ENCODE peak calls at places on chromosomes 7 and 10, in four cellular contexts. One of them, this sample, is unnamed.

GRCh38 chr7:21330462-21331178 is 97.3 kb upstream of the SP4 start:
- DNase-seq in PC-9: no peak
- DNase-seq in MM.1S: no peak
- DNase-seq in HCT116: no peak
- DNase-seq in this sample: no peak

GRCh38 chr7:45188736-45189135 is 31.1 kb downstream of the RAMP3 start:
- DNase-seq in MM.1S: no peak
- DNase-seq in HCT116: no peak
- DNase-seq in PC-9: no peak
- DNase-seq in this sample: no peak

GRCh38 chr10:86970152-86970886 is 2.0 kb downstream of the ADIRF start:
- DNase-seq in HCT116: peak; percentile 62
- DNase-seq in MM.1S: no peak
- DNase-seq in PC-9: peak; percentile 82
- DNase-seq in this sample: peak; percentile 51

GRCh38 chr7:143046334-143046935 is 5.7 kb upstream of the OR6V1 start:
- DNase-seq in PC-9: no peak
- DNase-seq in MM.1S: no peak
- DNase-seq in HCT116: no peak
- DNase-seq in this sample: no peak

GRCh38 chr10:3239920-3240909 is 67.6 kb upstream of the PITRM1 start:
- DNase-seq in MM.1S: no peak
- DNase-seq in PC-9: no peak
- DNase-seq in HCT116: no peak
- DNase-seq in this sample: no peak

GRCh38 chr10:119341236-119342016 is 134.1 kb downstream of the GRK5 start:
- DNase-seq in MM.1S: no peak
- DNase-seq in PC-9: no peak
- DNase-seq in HCT116: no peak
- DNase-seq in this sample: peak; percentile 63

GRCh38 chr10:3136336-3136735 is 36.2 kb downstream of the PITRM1 start:
- DNase-seq in HCT116: no peak
- DNase-seq in MM.1S: no peak
- DNase-seq in PC-9: no peak
- DNase-seq in this sample: peak; percentile 24

GRCh38 chr7:92634924-92635519 is 44.8 kb upstream of the FAM133B start:
- DNase-seq in HCT116: peak; percentile 39
- DNase-seq in PC-9: peak; percentile 54
- DNase-seq in MM.1S: peak; percentile 17
- DNase-seq in this sample: peak; percentile 87

GRCh38 chr10:98433881-98434732 is 12.6 kb downstream of the HPS1 start:
- DNase-seq in MM.1S: no peak
- DNase-seq in PC-9: peak; percentile 41
- DNase-seq in HCT116: no peak
- DNase-seq in this sample: peak; percentile 81

GRCh38 chr7:34138483-34138882 is 233.1 kb downstream of the BMPER start:
- DNase-seq in MM.1S: no peak
- DNase-seq in PC-9: no peak
- DNase-seq in HCT116: no peak
- DNase-seq in this sample: no peak

GRCh38 chr7:24939406-24939805 is 40.6 kb downstream of the OSBPL3 start:
- DNase-seq in HCT116: no peak
- DNase-seq in MM.1S: no peak
- DNase-seq in PC-9: no peak
- DNase-seq in this sample: no peak

GRCh38 chr10:117674641-117675040 is 132.1 kb downstream of the EMX2 start:
- DNase-seq in HCT116: no peak
- DNase-seq in PC-9: no peak
- DNase-seq in MM.1S: no peak
- DNase-seq in this sample: no peak

GRCh38 chr7:151058766-151059361 is 525 bp upstream of the SLC4A2 start:
- DNase-seq in MM.1S: peak; percentile 58
- DNase-seq in PC-9: no peak
- DNase-seq in HCT116: no peak
- DNase-seq in this sample: no peak

GRCh38 chr10:94066411-94066810 is 72.7 kb downstream of the PLCE1 start:
- DNase-seq in MM.1S: peak; percentile 22
- DNase-seq in HCT116: no peak
- DNase-seq in PC-9: no peak
- DNase-seq in this sample: peak; percentile 52

GRCh38 chr7:13742126-13742525 is 247.3 kb downstream of the ETV1 start:
- DNase-seq in HCT116: peak; percentile 8
- DNase-seq in PC-9: peak; percentile 65
- DNase-seq in MM.1S: no peak
- DNase-seq in this sample: peak; percentile 96

GRCh38 chr7:2082357-2083038 is 150.2 kb downstream of the MAD1L1 start:
- DNase-seq in HCT116: no peak
- DNase-seq in MM.1S: no peak
- DNase-seq in PC-9: no peak
- DNase-seq in this sample: peak; percentile 76

GRCh38 chr10:8369666-8370065 is 315.2 kb downstream of the GATA3 start:
- DNase-seq in MM.1S: no peak
- DNase-seq in HCT116: no peak
- DNase-seq in PC-9: peak; percentile 7
- DNase-seq in this sample: peak; percentile 84

GRCh38 chr10:6171891-6172354 is 30.8 kb upstream of the PFKFB3 start:
- DNase-seq in PC-9: no peak
- DNase-seq in MM.1S: no peak
- DNase-seq in HCT116: no peak
- DNase-seq in this sample: peak; percentile 94

GRCh38 chr7:104225441-104225840 is 17.6 kb upstream of the ORC5 start:
- DNase-seq in HCT116: no peak
- DNase-seq in MM.1S: no peak
- DNase-seq in PC-9: no peak
- DNase-seq in this sample: no peak

GRCh38 chr10:21144047-21144446 is 246.9 kb upstream of the NEBL start:
- DNase-seq in MM.1S: no peak
- DNase-seq in PC-9: peak; percentile 17
- DNase-seq in HCT116: no peak
- DNase-seq in this sample: no peak

GRCh38 chr7:127769137-127769536 is 117.1 kb downstream of the SND1 start:
- DNase-seq in MM.1S: no peak
- DNase-seq in HCT116: no peak
- DNase-seq in PC-9: no peak
- DNase-seq in this sample: no peak

GRCh38 chr7:473870-474604 is 45.6 kb downstream of the PDGFA start:
- DNase-seq in HCT116: no peak
- DNase-seq in PC-9: no peak
- DNase-seq in MM.1S: no peak
- DNase-seq in this sample: no peak

GRCh38 chr7:101238226-101239182 is 902 bp upstream of the CLDN15 start:
- DNase-seq in HCT116: no peak
- DNase-seq in PC-9: no peak
- DNase-seq in MM.1S: no peak
- DNase-seq in this sample: no peak

GRCh38 chr7:4136501-4137110 is 545.5 kb upstream of the FOXK1 start:
- DNase-seq in HCT116: no peak
- DNase-seq in PC-9: no peak
- DNase-seq in MM.1S: no peak
- DNase-seq in this sample: no peak

GRCh38 chr7:3942778-3943177 is 641.7 kb downstream of the SDK1 start:
- DNase-seq in MM.1S: no peak
- DNase-seq in HCT116: no peak
- DNase-seq in PC-9: no peak
- DNase-seq in this sample: peak; percentile 7

GRCh38 chr10:79028056-79028430 is 40.7 kb upstream of the ZMIZ1 start:
- DNase-seq in HCT116: no peak
- DNase-seq in PC-9: no peak
- DNase-seq in MM.1S: no peak
- DNase-seq in this sample: no peak

GRCh38 chr10:110496553-110497437 is 912 bp upstream of the DUSP5 start:
- DNase-seq in MM.1S: no peak
- DNase-seq in HCT116: no peak
- DNase-seq in PC-9: no peak
- DNase-seq in this sample: no peak

GRCh38 chr10:31677198-31678138 is 251.2 kb downstream of the ARHGAP12 start:
- DNase-seq in PC-9: no peak
- DNase-seq in HCT116: no peak
- DNase-seq in MM.1S: no peak
- DNase-seq in this sample: peak; percentile 20

GRCh38 chr10:129192344-129193128 is 274.5 kb upstream of the MGMT start:
- DNase-seq in PC-9: no peak
- DNase-seq in MM.1S: no peak
- DNase-seq in HCT116: no peak
- DNase-seq in this sample: no peak

GRCh38 chr7:93117852-93118530 is at the start of gene SAMD9:
- DNase-seq in HCT116: peak; percentile 49
- DNase-seq in PC-9: peak; percentile 44
- DNase-seq in MM.1S: peak; percentile 97
- DNase-seq in this sample: peak; percentile 74

GRCh38 chr7:20249924-20250323 is 32.7 kb upstream of the MACC1 start:
- DNase-seq in PC-9: no peak
- DNase-seq in MM.1S: no peak
- DNase-seq in HCT116: no peak
- DNase-seq in this sample: peak; percentile 93

GRCh38 chr7:70694357-70694908 is 437.5 kb upstream of the GALNT17 start:
- DNase-seq in MM.1S: peak; percentile 48
- DNase-seq in PC-9: no peak
- DNase-seq in HCT116: no peak
- DNase-seq in this sample: peak; percentile 54

DNA sequence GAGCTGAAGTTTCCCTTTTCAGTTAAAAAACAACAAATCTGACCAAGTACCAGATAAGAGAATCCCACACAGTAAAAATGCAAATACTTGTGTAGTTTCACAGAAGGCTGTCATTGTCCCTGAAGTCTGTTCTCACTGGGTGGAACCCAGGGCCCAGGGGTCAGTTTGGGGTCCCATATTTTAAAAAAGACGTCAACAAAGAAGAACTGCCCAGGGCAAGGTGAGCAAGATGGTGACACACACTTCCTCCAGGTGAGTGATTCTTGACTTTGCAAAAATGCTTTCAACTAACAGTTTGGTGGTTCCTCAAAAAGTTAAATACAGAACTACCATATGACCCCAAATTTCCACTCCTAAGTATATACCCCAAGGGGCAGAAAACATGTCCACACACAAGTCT is 36.8 kb downstream of the PDIA4 start:
- DNase-seq in HCT116: no peak
- DNase-seq in MM.1S: no peak
- DNase-seq in PC-9: no peak
- DNase-seq in this sample: no peak
- H3K4me2 ChIP-seq in HCT116: no peak overlapping the region
- H3K4me2 ChIP-seq in MM.1S: no peak overlapping the region
- H3K4me2 ChIP-seq in PC-9: peak overlapping the region; percentile 39
- H3K4me2 ChIP-seq in this sample: no peak overlapping the region

GRCh38 chr10:114042895-114043531 is 653 bp upstream of the ADRB1 start:
- DNase-seq in HCT116: peak; percentile 15
- DNase-seq in PC-9: peak; percentile 26
- DNase-seq in MM.1S: no peak
- DNase-seq in this sample: peak; percentile 45

GRCh38 chr10:114045738-114046458 is 2.2 kb downstream of the ADRB1 start:
- DNase-seq in PC-9: no peak
- DNase-seq in HCT116: no peak
- DNase-seq in MM.1S: no peak
- DNase-seq in this sample: no peak

GRCh38 chr10:114043532-114044250 is at the start of gene ADRB1:
- DNase-seq in MM.1S: peak; percentile 49
- DNase-seq in PC-9: peak; percentile 76
- DNase-seq in HCT116: peak; percentile 53
- DNase-seq in this sample: peak; percentile 48

GRCh38 chr10:114045071-114045737 is 1.5 kb downstream of the ADRB1 start:
- DNase-seq in PC-9: no peak
- DNase-seq in HCT116: no peak
- DNase-seq in MM.1S: no peak
- DNase-seq in this sample: no peak

GRCh38 chr10:114044251-114045070 is 795 bp downstream of the ADRB1 start:
- DNase-seq in PC-9: no peak
- DNase-seq in MM.1S: no peak
- DNase-seq in HCT116: no peak
- DNase-seq in this sample: no peak
- TF ChIP-seq EZH2 in PC-9: no peak
- TF ChIP-seq EZH2 in MM.1S: no peak
- TF ChIP-seq EZH2 in HCT116: no peak
- TF ChIP-seq EZH2 in this sample: peak; percentile 96

DNA sequence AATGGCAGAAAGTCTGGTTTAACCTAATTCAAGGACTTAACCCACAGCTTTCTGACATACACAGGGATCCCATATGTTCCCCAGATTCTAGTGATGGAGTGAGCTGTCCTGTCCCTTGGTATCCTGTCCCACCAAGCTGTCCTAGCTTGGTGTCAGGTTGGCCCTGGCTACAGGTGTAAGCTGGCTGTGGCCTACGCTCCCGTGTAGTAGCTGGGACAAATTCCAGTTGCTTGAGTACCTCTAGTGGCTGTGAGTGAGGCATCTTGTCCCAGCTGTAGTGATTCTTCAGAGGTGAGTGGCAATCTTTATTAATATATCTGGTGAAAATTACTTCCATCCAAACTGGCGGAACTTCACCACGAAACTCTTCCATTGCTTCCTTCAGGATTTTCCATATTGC is 105.2 kb upstream of the FAM171A1 start:
- DNase-seq in MM.1S: no peak
- DNase-seq in HCT116: no peak
- DNase-seq in PC-9: no peak
- DNase-seq in this sample: no peak
- H3K4me3 ChIP-seq in MM.1S: no peak overlapping the region
- H3K4me3 ChIP-seq in HCT116: no peak overlapping the region
- H3K4me3 ChIP-seq in PC-9: no peak overlapping the region
- H3K4me3 ChIP-seq in this sample: no peak overlapping the region

DNA sequence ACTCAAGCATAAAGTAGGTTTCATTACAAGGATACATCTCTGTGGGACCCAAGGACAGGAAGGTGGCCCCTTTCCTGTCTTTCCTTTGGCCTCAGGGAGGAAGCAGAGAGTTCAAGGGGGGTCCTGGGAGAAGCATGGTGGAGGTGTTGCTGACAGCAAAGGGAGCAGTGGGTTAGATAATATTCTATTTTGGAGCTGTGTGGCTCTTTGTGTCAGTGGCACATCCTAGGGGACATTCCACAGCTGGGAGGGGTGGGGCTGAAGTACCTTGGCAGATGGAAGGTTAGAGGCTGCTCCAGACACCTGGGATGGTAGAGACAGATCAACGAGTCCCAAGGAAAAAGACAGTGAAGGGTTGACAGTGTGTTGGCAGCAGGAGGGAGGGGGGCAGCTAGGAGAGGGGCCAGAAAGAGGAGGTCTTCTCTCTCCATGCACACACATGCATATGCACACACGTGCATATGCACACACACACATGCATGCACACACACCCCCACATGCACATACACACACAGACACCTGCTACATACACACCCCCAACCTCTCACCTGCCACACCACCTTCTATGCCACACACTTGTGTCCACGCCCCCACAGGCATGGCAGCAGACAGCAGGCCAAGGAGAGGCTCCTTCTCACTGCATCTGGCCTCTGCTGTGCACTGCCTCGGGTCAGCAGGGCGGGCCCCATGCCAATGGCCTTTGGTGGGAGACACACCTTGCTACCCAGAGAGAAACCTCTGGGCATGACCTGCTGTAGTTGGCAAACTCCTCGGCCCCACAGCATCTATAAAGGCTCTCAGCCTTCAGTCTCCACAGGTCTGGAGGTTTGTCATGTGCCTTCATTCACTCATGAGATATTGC is 5.6 kb upstream of the POLD2 start:
- DNase-seq in PC-9: no peak
- DNase-seq in HCT116: no peak
- DNase-seq in MM.1S: no peak
- DNase-seq in this sample: no peak
- H3K4me2 ChIP-seq in PC-9: no peak overlapping the region
- H3K4me2 ChIP-seq in HCT116: no peak overlapping the region
- H3K4me2 ChIP-seq in MM.1S: no peak overlapping the region
- H3K4me2 ChIP-seq in this sample: no peak overlapping the region

This sample was measured in fibroblast of lung.